ENCODE peak calls at places on chromosomes 7 and 10, in four cellular contexts. K is CD8-positive, alpha-beta T cell; F is psoas muscle; E is stimulated activated CD4-positive, alpha-beta T cell treated with anti-CD3 and anti-CD28 coated beads, Interleukin-12 subunit alpha, Interleukin-12 subunit beta, amount 100 ng/mL, for 4 hours. I is an unnamed sample.

GRCh38 chr10:94093286-94093905 is 99.7 kb downstream of the PLCE1 start:
- DNase-seq in K (no peak), F (no peak), E (no peak), I (no peak)

GRCh38 chr10:24209421-24209770 is 458 bp downstream of the KIAA1217 start:
- DNase-seq in K (no peak), F (no peak), E (no peak), I (no peak)

GRCh38 chr10:24417053-24417452 is 208.1 kb downstream of the KIAA1217 start:
- DNase-seq in K (no peak), F (no peak), E (no peak), I (no peak)

GRCh38 chr7:151851160-151851751 is 25.7 kb downstream of the PRKAG2 start:
- DNase-seq in K (no peak), F (peak), E (no peak), I (no peak)

GRCh38 chr7:124655990-124656389 is 109.6 kb downstream of the GPR37 start:
- DNase-seq in K (no peak), F (no peak), E (no peak), I (no peak)

GRCh38 chr10:118615888-118616287 is 20.4 kb upstream of the PRLHR start:
- DNase-seq in K (no peak), F (no peak), E (no peak), I (no peak)

GRCh38 chr10:119811122-119811521 is 61.5 kb downstream of the MCMBP start:
- DNase-seq in K (no peak), F (no peak), E (no peak), I (no peak)

GRCh38 chr10:97593423-97593822 is 3.9 kb downstream of the C10orf62 start:
- DNase-seq in K (no peak), F (no peak), E (no peak), I (no peak)

GRCh38 chr7:131859162-131859821 is 302.9 kb upstream of the PODXL start:
- DNase-seq in K (peak), F (peak), E (peak), I (no peak)

GRCh38 chr10:69045441-69046300 is 42.2 kb upstream of the SRGN start:
- DNase-seq in K (peak), F (no peak), E (no peak), I (no peak)

GRCh38 chr7:82805527-82805960 is 357.1 kb downstream of the PCLO start:
- DNase-seq in K (no peak), F (no peak), E (no peak), I (no peak)

GRCh38 chr7:112584290-112584689 is 103.5 kb downstream of the LSMEM1 start:
- DNase-seq in K (no peak), F (no peak), E (no peak), I (no peak)

GRCh38 chr7:157986051-157986450 is 601.6 kb downstream of the PTPRN2 start:
- DNase-seq in K (no peak), F (peak), E (no peak), I (no peak)

GRCh38 chr7:93530701-93531100 is 43.8 kb downstream of the CALCR start:
- DNase-seq in K (no peak), F (no peak), E (no peak), I (no peak)

GRCh38 chr7:99005776-99006175 is 127.4 kb downstream of the TRRAP start:
- DNase-seq in K (no peak), F (no peak), E (no peak), I (no peak)

GRCh38 chr7:16754869-16755317 is 1.3 kb downstream of the TSPAN13 start:
- DNase-seq in K (no peak), F (no peak), E (no peak), I (no peak)

GRCh38 chr7:64656489-64656888 is 9.4 kb upstream of the ZNF107 start:
- DNase-seq in K (no peak), F (no peak), E (no peak), I (no peak)

GRCh38 chr10:12588091-12588850 is 238.9 kb downstream of the CAMK1D start:
- DNase-seq in K (no peak), F (no peak), E (no peak), I (no peak)

GRCh38 chr7:25171071-25171470 is 46.0 kb upstream of the CYCS start:
- DNase-seq in K (no peak), F (no peak), E (no peak), I (no peak)

GRCh38 chr10:90218846-90219245 is 517.5 kb downstream of the KIF20B start:
- DNase-seq in K (no peak), F (no peak), E (no peak), I (no peak)

GRCh38 chr10:132233501-132234075 is 46.8 kb downstream of the DPYSL4 start:
- DNase-seq in K (no peak), F (no peak), E (no peak), I (no peak)

GRCh38 chr10:106636781-106637491 is 527.6 kb downstream of the SORCS1 start:
- DNase-seq in K (no peak), F (no peak), E (no peak), I (no peak)

GRCh38 chr7:91267558-91267955 is 3.3 kb downstream of the FZD1 start:
- DNase-seq in K (no peak), F (no peak), E (no peak), I (no peak)

GRCh38 chr7:110027385-110027784 is 1063.5 kb upstream of the LRRN3 start:
- DNase-seq in K (no peak), F (no peak), E (no peak), I (no peak)